ENCODE peak calls at places on chromosomes 4 and X, in ten cellular contexts. S is GM10248; E is bronchial epithelial cell; R is NCI-H524; I is mesothelial cell of epicardium; W is T-helper 2 cell; P is fibroblast of the conjunctiva; M is HEK293T; Z is iPS DF 6.9; A is activated naive CD4-positive, alpha-beta T cell treated with anti-CD3 and anti-CD28 coated beads for 36 hours. V is an unnamed sample.

GRCh38 chrX:44980403-44980802 is 107.4 kb downstream of the KDM6A start:
- DNase-seq in I (no peak), E (no peak), W (no peak), Z (no peak), A (no peak), R (no peak), M (no peak), S (no peak), P (no peak), V (no peak)

GRCh38 chr4:37008199-37008598 is 236.3 kb upstream of the NWD2 start:
- DNase-seq in M (no peak), S (no peak), R (no peak), Z (no peak), A (no peak), E (peak), P (no peak), I (no peak), W (no peak), V (no peak)

GRCh38 chr4:146255874-146256273 is 41.5 kb downstream of the REELD1 start:
- DNase-seq in P (no peak), Z (no peak), S (no peak), E (peak), I (no peak), W (no peak), A (no peak), M (no peak), R (no peak), V (no peak)

GRCh38 chr4:37767546-37767945 is 58.9 kb upstream of the PGM2 start:
- DNase-seq in P (peak), A (no peak), W (no peak), S (no peak), I (peak), E (peak), M (no peak), Z (no peak), R (no peak), V (no peak)

GRCh38 chr4:86048426-86048825 is 311.4 kb downstream of the MAPK10 start:
- DNase-seq in R (no peak), A (no peak), I (no peak), E (peak), P (peak), S (no peak), Z (no peak), M (no peak), W (no peak), V (no peak)

GRCh38 chr4:113248320-113248719 is 198.9 kb downstream of the ANK2 start:
- DNase-seq in M (peak), A (no peak), S (no peak), E (no peak), P (no peak), R (no peak), I (no peak), W (no peak), Z (peak), V (no peak)

GRCh38 chr4:165368567-165368966 is 10.2 kb upstream of the CPE start:
- DNase-seq in A (no peak), S (no peak), I (no peak), W (no peak), E (no peak), P (no peak), M (no peak), R (no peak), Z (no peak), V (no peak)

GRCh38 chr4:21290562-21290961 is 590.3 kb downstream of the PACRGL start:
- DNase-seq in Z (no peak), R (no peak), A (no peak), E (no peak), W (no peak), P (no peak), I (no peak), M (no peak), S (no peak), V (no peak)

GRCh38 chr4:147839200-147839599 is 107.3 kb downstream of the ARHGAP10 start:
- DNase-seq in A (no peak), E (no peak), M (no peak), W (no peak), P (no peak), S (no peak), Z (no peak), R (no peak), I (no peak), V (no peak)

GRCh38 chrX:21638311-21638710 is 19.8 kb downstream of the KLHL34 start:
- DNase-seq in M (no peak), P (no peak), W (no peak), R (no peak), A (no peak), Z (no peak), I (no peak), E (peak), S (no peak), V (no peak)

GRCh38 chr4:182968917-182969650 is 51.9 kb upstream of the DCTD start:
- DNase-seq in M (no peak), I (no peak), P (no peak), S (no peak), E (no peak), W (no peak), A (no peak), Z (no peak), R (no peak), V (peak)

GRCh38 chrX:46710425-46710824 is 48.5 kb downstream of the SLC9A7 start:
- DNase-seq in A (peak), P (no peak), W (no peak), S (no peak), E (peak), M (no peak), R (no peak), I (no peak), Z (no peak), V (no peak)

GRCh38 chrX:46279214-46279924 is 265.9 kb downstream of the ZNF674 start:
- DNase-seq in I (no peak), Z (no peak), A (no peak), P (no peak), W (no peak), E (peak), S (no peak), R (no peak), M (no peak), V (peak)

GRCh38 chrX:19017271-19017670 is 33.4 kb upstream of the PHKA2 start:
- DNase-seq in Z (no peak), A (no peak), S (peak), M (peak), R (peak), P (peak), E (peak), W (no peak), I (no peak), V (no peak)

GRCh38 chrX:29948653-29949052 is 266.7 kb upstream of the MAGEB2 start:
- DNase-seq in A (no peak), S (no peak), R (no peak), I (no peak), E (no peak), P (peak), M (no peak), W (no peak), Z (no peak), V (peak)

GRCh38 chr4:81607947-81608346 is 136.2 kb upstream of the RASGEF1B start:
- DNase-seq in P (no peak), S (no peak), Z (no peak), R (peak), M (no peak), E (peak), I (no peak), A (no peak), W (no peak), V (no peak)

V was measured in MV-4-11.